ENCODE peak calls at places on chromosome 15, in eight cellular contexts. One of them, this sample, is unnamed.

GRCh38 chr15:33789141-33789540 is 179.2 kb upstream of the CHRM5 start:
- DNase-seq in stomach: no peak
- DNase-seq in A549: no peak
- DNase-seq in endothelial cell of umbilical vein: no peak
- DNase-seq in sigmoid colon: no peak
- DNase-seq in body of pancreas: no peak
- DNase-seq in IMR-90: peak
- DNase-seq in K562: no peak
- DNase-seq in this sample: no peak

GRCh38 chr15:58146734-58147133 is 8.6 kb downstream of the AQP9 start:
- DNase-seq in stomach: no peak
- DNase-seq in A549: no peak
- DNase-seq in K562: no peak
- DNase-seq in sigmoid colon: no peak
- DNase-seq in endothelial cell of umbilical vein: no peak
- DNase-seq in body of pancreas: peak
- DNase-seq in IMR-90: no peak
- DNase-seq in this sample: no peak

GRCh38 chr15:92616621-92617179 is 38.9 kb downstream of the FAM174B start:
- DNase-seq in stomach: peak
- DNase-seq in K562: peak
- DNase-seq in body of pancreas: no peak
- DNase-seq in IMR-90: no peak
- DNase-seq in A549: no peak
- DNase-seq in sigmoid colon: peak
- DNase-seq in endothelial cell of umbilical vein: peak
- DNase-seq in this sample: no peak

GRCh38 chr15:77081971-77082370 is 11.1 kb upstream of the TSPAN3 start:
- DNase-seq in endothelial cell of umbilical vein: no peak
- DNase-seq in A549: no peak
- DNase-seq in sigmoid colon: no peak
- DNase-seq in stomach: no peak
- DNase-seq in body of pancreas: no peak
- DNase-seq in K562: no peak
- DNase-seq in IMR-90: peak
- DNase-seq in this sample: no peak

GRCh38 chr15:99749386-99749785 is 16.1 kb upstream of the LYSMD4 start:
- DNase-seq in IMR-90: peak
- DNase-seq in endothelial cell of umbilical vein: no peak
- DNase-seq in A549: no peak
- DNase-seq in stomach: no peak
- DNase-seq in body of pancreas: no peak
- DNase-seq in K562: no peak
- DNase-seq in sigmoid colon: peak
- DNase-seq in this sample: peak

GRCh38 chr15:27843146-27843545 is 256.0 kb downstream of the OCA2 start:
- DNase-seq in endothelial cell of umbilical vein: no peak
- DNase-seq in stomach: no peak
- DNase-seq in sigmoid colon: no peak
- DNase-seq in K562: no peak
- DNase-seq in A549: no peak
- DNase-seq in body of pancreas: no peak
- DNase-seq in IMR-90: no peak
- DNase-seq in this sample: no peak

GRCh38 chr15:89104172-89104564 is 15.9 kb downstream of the ABHD2 start:
- DNase-seq in body of pancreas: no peak
- DNase-seq in IMR-90: peak
- DNase-seq in K562: no peak
- DNase-seq in endothelial cell of umbilical vein: no peak
- DNase-seq in A549: no peak
- DNase-seq in stomach: no peak
- DNase-seq in sigmoid colon: peak
- DNase-seq in this sample: no peak

GRCh38 chr15:31264534-31265089 is 62.0 kb upstream of the KLF13 start:
- DNase-seq in A549: no peak
- DNase-seq in IMR-90: no peak
- DNase-seq in K562: no peak
- DNase-seq in sigmoid colon: no peak
- DNase-seq in body of pancreas: no peak
- DNase-seq in endothelial cell of umbilical vein: no peak
- DNase-seq in stomach: peak
- DNase-seq in this sample: no peak

GRCh38 chr15:84112025-84112424 is 123.5 kb upstream of the GOLGA6L4 start:
- DNase-seq in K562: no peak
- DNase-seq in body of pancreas: no peak
- DNase-seq in IMR-90: peak
- DNase-seq in sigmoid colon: no peak
- DNase-seq in stomach: no peak
- DNase-seq in endothelial cell of umbilical vein: no peak
- DNase-seq in A549: no peak
- DNase-seq in this sample: no peak

DNA sequence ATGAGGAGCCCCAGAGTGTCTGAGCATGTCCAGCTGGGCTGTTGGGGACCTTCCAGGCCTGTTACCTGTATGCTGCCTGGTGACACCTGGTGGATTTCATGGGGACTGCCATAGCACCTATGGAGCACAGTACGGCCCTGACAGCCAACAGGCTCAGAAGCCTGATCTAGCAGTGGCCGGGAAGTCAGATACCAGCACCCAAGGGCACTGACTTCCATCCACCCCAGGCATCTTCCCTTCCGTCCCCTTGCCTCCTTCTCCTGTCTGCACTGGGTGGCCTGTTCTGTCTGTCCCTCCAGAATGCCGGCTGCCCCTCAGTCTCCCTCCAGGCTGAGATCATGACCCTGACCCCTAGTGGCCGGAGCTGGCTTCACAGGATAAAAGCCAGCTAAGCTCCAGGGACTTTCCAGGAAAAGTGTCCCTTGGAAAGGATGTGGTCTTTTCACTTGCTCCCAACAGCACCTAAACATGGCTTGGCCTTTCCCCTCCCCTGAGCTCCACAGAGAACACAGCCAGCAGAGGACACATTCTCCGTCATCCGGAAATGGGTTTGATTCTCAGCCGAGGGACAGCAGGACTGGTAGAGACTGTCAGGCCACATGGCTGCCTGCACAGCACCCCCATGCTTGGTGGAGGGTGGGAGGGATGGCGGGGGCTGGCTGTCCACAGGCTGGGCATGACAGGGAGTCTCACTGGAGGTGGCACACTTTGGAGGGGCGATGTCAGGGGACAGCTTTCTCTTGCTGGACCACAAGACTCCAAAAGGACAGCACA is 9.5 kb downstream of the RPS17 start:
- DNase-seq in body of pancreas: peak
- DNase-seq in sigmoid colon: peak
- DNase-seq in endothelial cell of umbilical vein: peak
- DNase-seq in IMR-90: peak
- DNase-seq in K562: peak
- DNase-seq in stomach: peak
- DNase-seq in A549: peak
- DNase-seq in this sample: no peak
- TF ChIP-seq POLR2A in body of pancreas: no peak
- TF ChIP-seq POLR2A in sigmoid colon: no peak
- TF ChIP-seq POLR2A in endothelial cell of umbilical vein: no peak
- TF ChIP-seq POLR2A in IMR-90: no peak
- TF ChIP-seq POLR2A in K562: no peak
- TF ChIP-seq POLR2A in stomach: no peak
- TF ChIP-seq POLR2A in A549: no peak
- TF ChIP-seq POLR2A in this sample: no peak

GRCh38 chr15:80778964-80779657 is at the start of gene CEMIP:
- DNase-seq in stomach: peak
- DNase-seq in sigmoid colon: peak
- DNase-seq in body of pancreas: peak
- DNase-seq in IMR-90: peak
- DNase-seq in A549: peak
- DNase-seq in endothelial cell of umbilical vein: peak
- DNase-seq in K562: peak
- DNase-seq in this sample: peak
- TF ChIP-seq POLR2A in stomach: no peak
- TF ChIP-seq POLR2A in sigmoid colon: no peak
- TF ChIP-seq POLR2A in body of pancreas: peak
- TF ChIP-seq POLR2A in IMR-90: peak
- TF ChIP-seq POLR2A in A549: peak
- TF ChIP-seq POLR2A in endothelial cell of umbilical vein: no peak
- TF ChIP-seq POLR2A in K562: no peak
- TF ChIP-seq POLR2A in this sample: no peak

DNA sequence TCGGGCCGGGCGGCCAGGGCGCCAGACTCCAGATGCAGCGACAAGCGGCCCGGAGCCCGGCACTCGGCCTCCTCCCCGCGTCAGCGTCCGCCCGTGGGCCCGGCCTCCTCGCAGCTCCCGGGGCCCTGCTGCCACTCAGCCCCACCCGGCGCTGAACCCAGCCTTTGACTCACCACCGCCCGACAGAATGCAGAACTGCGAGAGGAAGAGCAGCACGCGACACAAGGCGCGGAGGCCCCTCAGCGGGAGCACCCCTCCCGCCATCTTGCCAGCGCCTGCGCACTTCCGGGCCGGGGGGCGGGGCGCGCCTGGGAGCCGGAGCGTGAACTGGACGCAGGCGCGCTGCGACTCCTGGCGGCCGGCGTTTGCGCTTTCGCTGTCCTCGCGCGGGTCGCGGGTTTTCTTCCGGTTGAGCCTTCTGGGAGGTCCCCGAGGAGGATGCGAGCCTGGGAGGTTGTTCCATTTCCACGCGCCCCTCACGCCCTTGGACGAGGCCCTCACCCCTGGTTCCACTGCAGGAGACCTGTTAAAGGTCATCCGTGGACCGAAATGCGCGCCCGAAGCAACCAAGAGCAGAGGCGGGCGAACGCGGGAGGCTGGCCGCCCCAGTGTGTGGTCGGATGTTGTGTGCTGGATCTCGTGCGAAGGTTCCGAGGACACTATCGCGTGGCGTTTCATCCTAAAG is at the start of gene TM2D3:
- DNase-seq in endothelial cell of umbilical vein: peak
- DNase-seq in K562: peak
- DNase-seq in A549: peak
- DNase-seq in sigmoid colon: peak
- DNase-seq in IMR-90: peak
- DNase-seq in stomach: peak
- DNase-seq in body of pancreas: peak
- DNase-seq in this sample: peak
- TF ChIP-seq POLR2A in endothelial cell of umbilical vein: peak
- TF ChIP-seq POLR2A in K562: peak
- TF ChIP-seq POLR2A in A549: peak
- TF ChIP-seq POLR2A in sigmoid colon: peak
- TF ChIP-seq POLR2A in IMR-90: peak
- TF ChIP-seq POLR2A in stomach: peak
- TF ChIP-seq POLR2A in body of pancreas: peak
- TF ChIP-seq POLR2A in this sample: peak

DNA sequence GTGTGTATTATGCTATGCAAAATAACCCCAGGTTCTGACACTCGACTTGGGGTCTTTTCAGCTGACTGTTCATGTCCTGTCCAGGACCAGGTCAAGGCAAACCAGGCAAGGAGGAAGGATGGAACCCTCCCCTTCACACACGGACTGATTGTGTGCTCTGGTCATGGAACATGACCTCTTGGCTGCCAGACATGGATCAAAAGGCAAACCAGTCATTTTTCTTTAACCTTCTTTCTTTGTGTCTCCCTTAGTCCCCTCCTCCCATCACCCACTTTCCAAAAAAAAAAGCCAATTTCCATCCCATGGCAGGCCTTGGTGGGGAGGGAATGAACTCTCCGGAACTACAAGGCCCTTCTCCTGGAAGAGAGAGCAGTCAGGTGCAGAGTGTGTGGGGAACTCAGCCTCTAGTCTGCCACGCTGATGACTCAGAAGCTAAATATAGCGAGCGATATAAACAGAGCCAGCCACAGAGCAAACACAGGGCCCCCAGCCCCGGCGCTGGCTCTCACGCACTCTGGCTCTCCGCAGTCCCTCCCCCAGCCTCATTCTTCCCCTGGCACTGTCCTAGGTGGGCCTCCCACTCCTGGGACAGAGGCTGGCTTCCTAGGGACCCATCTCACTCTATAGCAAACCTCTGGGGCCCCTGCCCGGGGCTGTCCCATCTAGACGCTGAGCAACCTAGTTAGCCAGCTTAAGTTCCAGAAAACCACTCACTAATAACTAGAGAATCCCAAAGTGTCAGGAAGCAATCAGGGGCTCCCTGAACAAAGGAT is 10.0 kb downstream of the BMF start:
- DNase-seq in sigmoid colon: peak
- DNase-seq in A549: peak
- DNase-seq in IMR-90: peak
- DNase-seq in endothelial cell of umbilical vein: peak
- DNase-seq in stomach: peak
- DNase-seq in body of pancreas: peak
- DNase-seq in K562: peak
- DNase-seq in this sample: peak
- TF ChIP-seq POLR2A in sigmoid colon: peak
- TF ChIP-seq POLR2A in A549: no peak
- TF ChIP-seq POLR2A in IMR-90: peak
- TF ChIP-seq POLR2A in endothelial cell of umbilical vein: no peak
- TF ChIP-seq POLR2A in stomach: no peak
- TF ChIP-seq POLR2A in body of pancreas: peak
- TF ChIP-seq POLR2A in K562: peak
- TF ChIP-seq POLR2A in this sample: peak

This sample was measured in erythroblast.